ENCODE peak calls at places on chromosomes 11 and 22, in four cellular contexts. One of them, this sample, is unnamed.

GRCh38 chr22:26199665-26200064 is 30.4 kb downstream of the SEZ6L start:
- DNase-seq in Calu3: no peak
- DNase-seq in HepG2: no peak
- DNase-seq in prostate gland: no peak
- DNase-seq in this sample: no peak

GRCh38 chr11:126407682-126408288 is 52.3 kb downstream of the ST3GAL4 start:
- DNase-seq in Calu3: no peak
- DNase-seq in HepG2: no peak
- DNase-seq in prostate gland: no peak
- DNase-seq in this sample: no peak

GRCh38 chr22:32628626-32629587 is 154.3 kb downstream of the FBXO7 start:
- DNase-seq in Calu3: no peak
- DNase-seq in prostate gland: no peak
- DNase-seq in HepG2: peak; percentile 55
- DNase-seq in this sample: no peak

GRCh38 chr22:50506611-50507420 is 686 bp downstream of the LMF2 start:
- DNase-seq in HepG2: no peak
- DNase-seq in Calu3: no peak
- DNase-seq in prostate gland: no peak
- DNase-seq in this sample: no peak

GRCh38 chr22:28015056-28015445 is 96.0 kb upstream of the PITPNB start:
- DNase-seq in HepG2: no peak
- DNase-seq in prostate gland: no peak
- DNase-seq in Calu3: no peak
- DNase-seq in this sample: no peak

GRCh38 chr11:28976801-28977145 is 868.6 kb downstream of the METTL15 start:
- DNase-seq in Calu3: no peak
- DNase-seq in prostate gland: no peak
- DNase-seq in HepG2: no peak
- DNase-seq in this sample: no peak

GRCh38 chr22:30183861-30184278 is 62.7 kb downstream of the LIF start:
- DNase-seq in HepG2: no peak
- DNase-seq in prostate gland: no peak
- DNase-seq in Calu3: no peak
- DNase-seq in this sample: no peak

GRCh38 chr22:50274311-50274710 is 4.1 kb upstream of the MAPK11 start:
- DNase-seq in HepG2: peak; percentile 44
- DNase-seq in prostate gland: peak; percentile 57
- DNase-seq in Calu3: peak; percentile 60
- DNase-seq in this sample: peak; percentile 37

GRCh38 chr11:75264356-75264755 is 23.8 kb downstream of the TPBGL start:
- DNase-seq in Calu3: no peak
- DNase-seq in prostate gland: no peak
- DNase-seq in HepG2: no peak
- DNase-seq in this sample: no peak

GRCh38 chr22:44449683-44450425 is 48.2 kb downstream of the RTL6 start:
- DNase-seq in prostate gland: no peak
- DNase-seq in HepG2: no peak
- DNase-seq in Calu3: no peak
- DNase-seq in this sample: no peak

GRCh38 chr11:15655552-15655951 is 540.8 kb downstream of the INSC start:
- DNase-seq in Calu3: peak; percentile 35
- DNase-seq in prostate gland: no peak
- DNase-seq in HepG2: no peak
- DNase-seq in this sample: no peak

GRCh38 chr11:130272336-130272735 is 42.4 kb downstream of the ZBTB44 start:
- DNase-seq in Calu3: no peak
- DNase-seq in prostate gland: no peak
- DNase-seq in HepG2: no peak
- DNase-seq in this sample: no peak

GRCh38 chr11:8262552-8263108 is 1.0 kb downstream of the LMO1 start:
- DNase-seq in prostate gland: peak; percentile 14
- DNase-seq in Calu3: peak; percentile 24
- DNase-seq in HepG2: no peak
- DNase-seq in this sample: no peak

GRCh38 chr22:30824711-30825110 is 130.0 kb downstream of the OSBP2 start:
- DNase-seq in prostate gland: no peak
- DNase-seq in HepG2: no peak
- DNase-seq in Calu3: no peak
- DNase-seq in this sample: no peak

GRCh38 chr11:2862950-2863618 is 22.5 kb downstream of the CDKN1C start:
- DNase-seq in Calu3: no peak
- DNase-seq in HepG2: no peak
- DNase-seq in prostate gland: no peak
- DNase-seq in this sample: no peak

GRCh38 chr22:25496396-25497064 is 67.9 kb upstream of the GRK3 start:
- DNase-seq in HepG2: no peak
- DNase-seq in Calu3: no peak
- DNase-seq in prostate gland: no peak
- DNase-seq in this sample: no peak

GRCh38 chr11:3022982-3023381 is 30.9 kb upstream of the NAP1L4 start:
- DNase-seq in HepG2: no peak
- DNase-seq in prostate gland: no peak
- DNase-seq in Calu3: no peak
- DNase-seq in this sample: no peak

GRCh38 chr22:49296561-49296960 is 531.1 kb downstream of the BRD1 start:
- DNase-seq in HepG2: no peak
- DNase-seq in prostate gland: peak; percentile 1
- DNase-seq in Calu3: no peak
- DNase-seq in this sample: no peak

GRCh38 chr22:48959496-48959895 is 868.2 kb downstream of the BRD1 start:
- DNase-seq in HepG2: no peak
- DNase-seq in prostate gland: peak; percentile 1
- DNase-seq in Calu3: no peak
- DNase-seq in this sample: peak; percentile 4

GRCh38 chr11:44726278-44727113 is at the start of gene TSPAN18:
- DNase-seq in HepG2: no peak
- DNase-seq in Calu3: no peak
- DNase-seq in prostate gland: no peak
- DNase-seq in this sample: no peak

GRCh38 chr22:37843746-37844089 is 416 bp downstream of the ANKRD54 start:
- DNase-seq in HepG2: no peak
- DNase-seq in Calu3: peak; percentile 61
- DNase-seq in prostate gland: peak; percentile 16
- DNase-seq in this sample: no peak

GRCh38 chr11:42770444-42771065 is 541.2 kb upstream of the API5 start:
- DNase-seq in prostate gland: no peak
- DNase-seq in Calu3: no peak
- DNase-seq in HepG2: peak; percentile 30
- DNase-seq in this sample: no peak

GRCh38 chr11:15418887-15419286 is 304.2 kb downstream of the INSC start:
- DNase-seq in HepG2: no peak
- DNase-seq in prostate gland: no peak
- DNase-seq in Calu3: no peak
- DNase-seq in this sample: no peak

GRCh38 chr11:110200241-110200640 is 96.2 kb downstream of the RDX start:
- DNase-seq in prostate gland: no peak
- DNase-seq in Calu3: no peak
- DNase-seq in HepG2: no peak
- DNase-seq in this sample: no peak

GRCh38 chr11:120236169-120237107 is 3.5 kb upstream of the POU2F3 start:
- DNase-seq in Calu3: no peak
- DNase-seq in prostate gland: no peak
- DNase-seq in HepG2: no peak
- DNase-seq in this sample: no peak

GRCh38 chr11:106399075-106399500 is 321.6 kb downstream of the AASDHPPT start:
- DNase-seq in prostate gland: no peak
- DNase-seq in HepG2: no peak
- DNase-seq in Calu3: no peak
- DNase-seq in this sample: no peak

GRCh38 chr11:113668255-113668654 is 37.9 kb downstream of the TMPRSS5 start:
- DNase-seq in Calu3: no peak
- DNase-seq in prostate gland: no peak
- DNase-seq in HepG2: no peak
- DNase-seq in this sample: no peak

GRCh38 chr22:46934746-46935491 is 172.5 kb downstream of the TBC1D22A start:
- DNase-seq in prostate gland: no peak
- DNase-seq in Calu3: peak; percentile 66
- DNase-seq in HepG2: peak; percentile 84
- DNase-seq in this sample: no peak

GRCh38 chr11:57290288-57290687 is 34.5 kb downstream of the TNKS1BP1 start:
- DNase-seq in Calu3: no peak
- DNase-seq in prostate gland: no peak
- DNase-seq in HepG2: no peak
- DNase-seq in this sample: no peak

GRCh38 chr22:36423461-36424404 is 36.0 kb upstream of the MYH9 start:
- DNase-seq in Calu3: no peak
- DNase-seq in HepG2: no peak
- DNase-seq in prostate gland: no peak
- DNase-seq in this sample: no peak
- TF ChIP-seq CTCF in Calu3: no peak
- TF ChIP-seq CTCF in HepG2: no peak
- TF ChIP-seq CTCF in prostate gland: no peak
- TF ChIP-seq CTCF in this sample: no peak

DNA sequence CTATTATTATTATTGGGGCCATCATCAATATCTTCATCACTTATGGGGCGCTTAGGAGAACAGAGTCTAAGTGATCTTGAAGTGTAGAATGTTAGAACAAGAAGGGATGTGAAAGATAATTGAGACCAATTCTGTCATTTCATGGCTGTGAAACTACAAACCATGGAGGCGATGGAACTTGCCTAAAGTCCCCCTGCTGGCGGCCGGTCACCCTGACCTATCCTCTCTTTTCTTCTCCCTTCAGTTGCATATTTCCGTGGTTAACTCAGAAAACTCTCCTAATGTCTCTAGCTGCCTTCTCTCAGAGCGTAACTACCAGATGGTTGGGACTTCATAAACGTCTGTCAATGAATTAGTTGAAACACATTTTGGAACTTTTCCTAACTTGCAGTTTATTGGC is 6.6 kb upstream of the OR4B1 start:
- DNase-seq in HepG2: peak; percentile 2
- DNase-seq in Calu3: peak; percentile 29
- DNase-seq in prostate gland: no peak
- DNase-seq in this sample: no peak
- TF ChIP-seq CTCF in HepG2: no peak
- TF ChIP-seq CTCF in Calu3: no peak
- TF ChIP-seq CTCF in prostate gland: no peak
- TF ChIP-seq CTCF in this sample: no peak

GRCh38 chr11:73597956-73598718 is at the start of gene FAM168A:
- DNase-seq in HepG2: peak; percentile 97
- DNase-seq in Calu3: peak; percentile 92
- DNase-seq in prostate gland: peak; percentile 96
- DNase-seq in this sample: peak; percentile 81
- TF ChIP-seq CTCF in HepG2: peak; percentile 25
- TF ChIP-seq CTCF in Calu3: no peak
- TF ChIP-seq CTCF in prostate gland: peak; percentile 54
- TF ChIP-seq CTCF in this sample: no peak

GRCh38 chr11:64165482-64165841 is 451 bp downstream of the MACROD1 start:
- DNase-seq in HepG2: no peak
- DNase-seq in Calu3: peak; percentile 46
- DNase-seq in prostate gland: no peak
- DNase-seq in this sample: no peak
- TF ChIP-seq CTCF in HepG2: peak; percentile 49
- TF ChIP-seq CTCF in Calu3: no peak
- TF ChIP-seq CTCF in prostate gland: no peak
- TF ChIP-seq CTCF in this sample: no peak

GRCh38 chr11:65352783-65353182 is 1.8 kb upstream of the TIGD3 start:
- DNase-seq in Calu3: no peak
- DNase-seq in prostate gland: no peak
- DNase-seq in HepG2: no peak
- DNase-seq in this sample: no peak
- TF ChIP-seq CTCF in Calu3: no peak
- TF ChIP-seq CTCF in prostate gland: no peak
- TF ChIP-seq CTCF in HepG2: no peak
- TF ChIP-seq CTCF in this sample: no peak

GRCh38 chr11:62124186-62125113 is 639 bp downstream of the INCENP start:
- DNase-seq in prostate gland: peak; percentile 14
- DNase-seq in Calu3: peak; percentile 59
- DNase-seq in HepG2: peak; percentile 37
- DNase-seq in this sample: no peak
- TF ChIP-seq CTCF in prostate gland: no peak
- TF ChIP-seq CTCF in Calu3: no peak
- TF ChIP-seq CTCF in HepG2: no peak
- TF ChIP-seq CTCF in this sample: no peak

DNA sequence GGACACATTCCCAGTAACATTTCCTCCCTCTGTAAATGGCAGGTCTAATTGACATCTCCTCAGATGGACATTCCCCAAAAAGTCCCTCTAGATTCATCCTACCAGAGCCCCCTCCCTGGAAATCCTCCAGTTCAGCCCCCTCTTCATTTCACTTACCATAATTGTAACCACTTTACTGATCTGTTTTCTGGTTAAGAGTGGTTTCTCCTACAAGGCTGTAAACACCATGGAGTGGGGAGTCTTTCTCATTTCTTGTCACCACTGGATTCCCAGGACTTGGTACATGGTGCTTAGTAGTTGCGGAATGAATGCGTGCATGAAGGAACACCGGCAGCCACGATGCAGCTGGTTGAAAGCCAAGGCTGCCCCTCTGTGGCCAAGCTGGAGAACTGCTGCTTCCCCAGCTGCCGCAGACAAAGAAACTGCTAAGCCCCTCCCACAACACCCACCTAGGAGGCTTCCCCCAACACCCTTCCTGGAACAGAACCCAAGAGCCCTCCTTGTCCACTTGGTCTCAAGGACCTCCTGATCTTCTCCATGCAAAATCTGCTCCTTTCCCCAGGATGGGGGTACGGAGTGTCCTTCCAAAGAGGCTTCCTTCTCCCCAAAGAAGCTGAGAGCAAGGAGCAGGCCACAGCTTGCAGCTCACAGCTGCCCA is 18.6 kb upstream of the SCARF2 start:
- DNase-seq in prostate gland: peak; percentile 62
- DNase-seq in Calu3: peak; percentile 76
- DNase-seq in HepG2: peak; percentile 68
- DNase-seq in this sample: peak; percentile 58
- TF ChIP-seq CTCF in prostate gland: peak; percentile 86
- TF ChIP-seq CTCF in Calu3: peak; percentile 74
- TF ChIP-seq CTCF in HepG2: peak; percentile 95
- TF ChIP-seq CTCF in this sample: peak; percentile 76

GRCh38 chr11:102064316-102064715 is 17.1 kb downstream of the CFAP300 start:
- DNase-seq in Calu3: no peak
- DNase-seq in HepG2: no peak
- DNase-seq in prostate gland: peak; percentile 44
- DNase-seq in this sample: no peak

GRCh38 chr11:102062106-102062505 is 14.9 kb downstream of the CFAP300 start:
- DNase-seq in HepG2: no peak
- DNase-seq in prostate gland: no peak
- DNase-seq in Calu3: no peak
- DNase-seq in this sample: no peak

GRCh38 chr11:102061276-102061675 is 14.0 kb downstream of the CFAP300 start:
- DNase-seq in prostate gland: no peak
- DNase-seq in Calu3: no peak
- DNase-seq in HepG2: peak; percentile 21
- DNase-seq in this sample: no peak
- TF ChIP-seq CTCF in prostate gland: peak; percentile 21
- TF ChIP-seq CTCF in Calu3: no peak
- TF ChIP-seq CTCF in HepG2: peak; percentile 73
- TF ChIP-seq CTCF in this sample: no peak